ENCODE peak calls at places on chromosomes 5 and 9, in eight cellular contexts. Y is lower lobe of right lung; O is astrocyte; H is HCEC 1CT; Z is EL; P is naive thymus-derived CD4-positive, alpha-beta T cell; X is AG08396; R is cardiac muscle cell. U is an unnamed sample.
A peak's percentile ranks its signal among the peaks of the same experiment; 100 is the strongest.

GRCh38 chr9:133792721-133793470 is 54.7 kb upstream of the SARDH start:
- DNase-seq in Y (peak; percentile 84), X (peak; percentile 94), H (peak; percentile 68), R (peak; percentile 84), Z (peak; percentile 82), O (peak; percentile 37), P (peak; percentile 37), U (peak; percentile 80)

GRCh38 chr5:172788771-172789686 is 18.0 kb upstream of the DUSP1 start:
- DNase-seq in R (no peak), O (no peak), Z (no peak), H (no peak), P (no peak), Y (peak; percentile 75), X (peak; percentile 21), U (no peak)

GRCh38 chr5:141522301-141522700 is 33.4 kb downstream of the PCDHGC5 start:
- DNase-seq in R (no peak), P (no peak), Y (no peak), Z (no peak), H (no peak), O (no peak), X (no peak), U (no peak)

GRCh38 chr9:4831119-4831518 is 38.4 kb downstream of the RCL1 start:
- DNase-seq in H (no peak), Y (no peak), P (no peak), R (no peak), O (no peak), X (no peak), Z (no peak), U (no peak)

GRCh38 chr5:108521841-108522506 is 140.1 kb upstream of the FBXL17 start:
- DNase-seq in Z (peak; percentile 64), O (peak; percentile 25), R (peak; percentile 82), P (no peak), H (peak; percentile 70), X (peak; percentile 41), Y (no peak), U (no peak)

GRCh38 chr5:38961691-38962090 is 112.5 kb downstream of the RICTOR start:
- DNase-seq in Y (no peak), R (no peak), O (no peak), H (no peak), P (no peak), X (no peak), Z (no peak), U (no peak)

GRCh38 chr9:35619800-35620158 is 1.6 kb upstream of the CD72 start:
- DNase-seq in H (no peak), O (no peak), Z (no peak), Y (no peak), R (no peak), X (no peak), P (no peak), U (no peak)

GRCh38 chr9:134561427-134562145 is 80.0 kb upstream of the COL5A1 start:
- DNase-seq in H (no peak), P (no peak), R (no peak), Y (no peak), O (no peak), Z (no peak), X (no peak), U (no peak)

GRCh38 chr5:116524051-116524450 is 50.6 kb downstream of the SEMA6A start:
- DNase-seq in R (no peak), H (no peak), P (no peak), O (no peak), X (no peak), Z (no peak), Y (no peak), U (no peak)

GRCh38 chr5:41908374-41909079 is 4.4 kb downstream of the RIMOC1 start:
- DNase-seq in Z (peak; percentile 41), P (no peak), Y (no peak), O (peak; percentile 84), R (peak; percentile 46), H (peak; percentile 77), X (peak; percentile 43), U (no peak)

GRCh38 chr5:124732349-124732875 is 14.0 kb downstream of the ZNF608 start:
- DNase-seq in Y (no peak), H (no peak), X (no peak), O (no peak), R (no peak), P (no peak), Z (no peak), U (no peak)

GRCh38 chr5:51748667-51749066 is 365.4 kb downstream of the ISL1 start:
- DNase-seq in Y (no peak), P (no peak), X (no peak), R (no peak), Z (no peak), H (no peak), O (no peak), U (no peak)

GRCh38 chr5:6583049-6583880 is 49.6 kb downstream of the NSUN2 start:
- DNase-seq in X (peak; percentile 88), H (no peak), Z (no peak), Y (no peak), R (peak; percentile 31), O (no peak), P (no peak), U (peak; percentile 61)

GRCh38 chr9:94554439-94555331 is at the start of gene PCAT7:
- DNase-seq in P (no peak), H (peak; percentile 17), Y (peak; percentile 61), O (peak; percentile 23), R (peak; percentile 43), X (peak; percentile 40), Z (peak; percentile 30), U (peak; percentile 78)

GRCh38 chr5:22928821-22929482 is 75.8 kb upstream of the CDH12 start:
- DNase-seq in P (no peak), O (no peak), X (no peak), H (no peak), R (no peak), Z (no peak), Y (no peak), U (no peak)

GRCh38 chr9:89428901-89429890 is 68.7 kb downstream of the SEMA4D start:
- DNase-seq in R (no peak), X (no peak), Z (no peak), Y (no peak), O (no peak), P (no peak), H (no peak), U (peak; percentile 75)

GRCh38 chr5:129506092-129506491 is 46.0 kb downstream of the ADAMTS19 start:
- DNase-seq in X (no peak), Z (peak; percentile 3), O (peak; percentile 46), P (no peak), R (no peak), H (peak; percentile 81), Y (no peak), U (no peak)

GRCh38 chr9:126588491-126589168 is 25.1 kb upstream of the LMX1B start:
- DNase-seq in O (no peak), Z (no peak), X (no peak), P (no peak), R (no peak), H (no peak), Y (no peak), U (no peak)

GRCh38 chr5:33650911-33651310 is 210.1 kb downstream of the TARS1 start:
- DNase-seq in H (no peak), R (no peak), X (no peak), Y (no peak), O (peak; percentile 73), Z (peak; percentile 24), P (no peak), U (no peak)

GRCh38 chr5:5037674-5038073 is 102.5 kb upstream of the ADAMTS16 start:
- DNase-seq in Z (no peak), P (no peak), H (no peak), R (no peak), Y (no peak), O (no peak), X (no peak), U (no peak)

GRCh38 chr9:78035369-78035993 is 3.9 kb upstream of the GNAQ start:
- DNase-seq in X (peak; percentile 65), P (no peak), H (peak; percentile 75), R (peak; percentile 90), Y (no peak), Z (peak; percentile 84), O (peak; percentile 60), U (no peak)

GRCh38 chr5:153402550-153402949 is 87.9 kb upstream of the GRIA1 start:
- DNase-seq in X (no peak), P (no peak), R (no peak), Z (peak; percentile 71), H (peak; percentile 73), O (peak; percentile 61), Y (no peak), U (no peak)

GRCh38 chr5:153569036-153569435 is 78.6 kb downstream of the GRIA1 start:
- DNase-seq in O (no peak), Y (no peak), H (peak; percentile 31), X (no peak), P (no peak), Z (no peak), R (no peak), U (no peak)